ENCODE peak calls at places on chromosomes 5 and 9, in five cellular contexts. Y is mesenchymal stem cell, W is H9, F is mammary epithelial cell, C is heart left ventricle. N is an unnamed sample.

GRCh38 chr9:127449332-127449966 is 1.8 kb downstream of the RPL12 start:
- DNase-seq in C (no peak), Y (no peak), W (no peak), F (no peak), N (no peak)

GRCh38 chr9:6072442-6072841 is 57.0 kb upstream of the RANBP6 start:
- DNase-seq in Y (no peak), F (no peak), C (no peak), W (no peak), N (no peak)

GRCh38 chr5:21007781-21008180 is 1019.8 kb upstream of the CDH18 start:
- DNase-seq in C (no peak), F (no peak), Y (no peak), W (no peak), N (no peak)

GRCh38 chr9:89036862-89037261 is 45.6 kb downstream of the S1PR3 start:
- DNase-seq in F (no peak), C (no peak), W (no peak), Y (no peak), N (no peak)

GRCh38 chr9:105441761-105442160 is 6.1 kb upstream of the FSD1L start:
- DNase-seq in W (no peak), C (no peak), Y (no peak), F (no peak), N (no peak)

GRCh38 chr9:74379718-74380117 is 117.4 kb upstream of the RORB start:
- DNase-seq in C (no peak), F (peak), W (peak), Y (no peak), N (no peak)

GRCh38 chr5:127562252-127562651 is 44.8 kb downstream of the PRRC1 start:
- DNase-seq in C (peak), F (no peak), Y (peak), W (peak), N (no peak)

GRCh38 chr5:132813599-132814440 is 718 bp downstream of the SOWAHA start:
- DNase-seq in C (no peak), F (no peak), Y (peak), W (peak), N (no peak)

GRCh38 chr5:148205044-148205813 is 2.4 kb downstream of the SPINK6 start:
- DNase-seq in W (no peak), F (no peak), C (no peak), Y (no peak), N (no peak)

GRCh38 chr5:169914766-169915165 is 65.5 kb downstream of the INSYN2B start:
- DNase-seq in C (no peak), W (peak), Y (peak), F (peak), N (peak)

GRCh38 chr5:35162848-35163770 is 67.2 kb downstream of the PRLR start:
- DNase-seq in C (no peak), F (no peak), W (no peak), Y (no peak), N (no peak)

GRCh38 chr5:143224672-143225071 is 178.8 kb downstream of the NR3C1 start:
- DNase-seq in Y (no peak), C (no peak), W (no peak), F (no peak), N (no peak)

GRCh38 chr5:100890514-100891008 is 12.5 kb downstream of the ST8SIA4 start:
- DNase-seq in W (no peak), Y (peak), C (no peak), F (no peak), N (no peak)

GRCh38 chr9:7976167-7976755 is 176.7 kb upstream of the DMAC1 start:
- DNase-seq in Y (no peak), W (no peak), F (no peak), C (no peak), N (no peak)

GRCh38 chr5:153447534-153447933 is 42.9 kb upstream of the GRIA1 start:
- DNase-seq in W (no peak), F (no peak), Y (no peak), C (no peak), N (no peak)

GRCh38 chr9:126248680-126249079 is 77.9 kb upstream of the MVB12B start:
- DNase-seq in C (no peak), Y (peak), F (peak), W (no peak), N (peak)

GRCh38 chr5:26740182-26740581 is 298.2 kb downstream of the CDH9 start:
- DNase-seq in F (no peak), Y (no peak), C (no peak), W (no peak), N (no peak)

GRCh38 chr9:136429683-136430590 is 9.7 kb downstream of the INPP5E start:
- DNase-seq in W (no peak), F (no peak), Y (no peak), C (no peak), N (no peak)

GRCh38 chr9:9557804-9558334 is 1054.9 kb downstream of the PTPRD start:
- DNase-seq in C (no peak), Y (no peak), F (no peak), W (peak), N (peak)

GRCh38 chr5:149210229-149210628 is 61.4 kb upstream of the AFAP1L1 start:
- DNase-seq in F (no peak), Y (peak), C (no peak), W (no peak), N (peak)

GRCh38 chr5:92504346-92504745 is 1076.7 kb downstream of the NR2F1-AS1 start:
- DNase-seq in Y (no peak), W (no peak), F (peak), C (no peak), N (no peak)

GRCh38 chr5:53151713-53152458 is 42.3 kb upstream of the MOCS2 start:
- DNase-seq in C (no peak), W (no peak), F (peak), Y (peak), N (peak)

GRCh38 chr5:58764199-58764598 is 181.3 kb downstream of the RAB3C start:
- DNase-seq in F (peak), Y (no peak), W (no peak), C (no peak), N (no peak)

GRCh38 chr5:9337908-9338307 is 208.0 kb downstream of the SEMA5A start:
- DNase-seq in W (no peak), Y (peak), F (peak), C (no peak), N (peak)

GRCh38 chr9:94922691-94923107 is 196.2 kb downstream of the AOPEP start:
- DNase-seq in W (no peak), F (peak), C (no peak), Y (peak), N (no peak)

GRCh38 chr9:137813167-137813566 is 64.4 kb upstream of the CACNA1B start:
- DNase-seq in W (no peak), Y (no peak), C (no peak), F (no peak), N (no peak)

GRCh38 chr9:88084816-88085215 is 53.5 kb downstream of the SPATA31C2 start:
- DNase-seq in F (peak), C (no peak), Y (peak), W (no peak), N (no peak)

GRCh38 chr5:40429258-40430111 is 250.2 kb upstream of the PTGER4 start:
- DNase-seq in Y (peak), W (no peak), F (peak), C (peak), N (peak)

GRCh38 chr9:136551401-136552116 is 5.7 kb upstream of the NOTCH1 start:
- DNase-seq in Y (peak), W (peak), C (peak), F (peak), N (peak)

GRCh38 chr9:80320480-80320879 is 748.7 kb downstream of the TLE4 start:
- DNase-seq in F (no peak), C (no peak), Y (peak), W (no peak), N (peak)

GRCh38 chr5:106874531-106874930 is 796.2 kb downstream of the EFNA5 start:
- DNase-seq in Y (no peak), F (no peak), C (no peak), W (no peak), N (no peak)

GRCh38 chr9:85600675-85601263 is 141.0 kb downstream of the AGTPBP1 start:
- DNase-seq in W (peak), Y (no peak), F (no peak), C (peak), N (no peak)

GRCh38 chr5:172886396-172886932 is 52.4 kb downstream of the ERGIC1 start:
- DNase-seq in W (no peak), F (no peak), Y (no peak), C (no peak), N (no peak)
- H3K27ac ChIP-seq in W (no peak), F (no peak), Y (no peak), C (peak), N (peak)

DNA sequence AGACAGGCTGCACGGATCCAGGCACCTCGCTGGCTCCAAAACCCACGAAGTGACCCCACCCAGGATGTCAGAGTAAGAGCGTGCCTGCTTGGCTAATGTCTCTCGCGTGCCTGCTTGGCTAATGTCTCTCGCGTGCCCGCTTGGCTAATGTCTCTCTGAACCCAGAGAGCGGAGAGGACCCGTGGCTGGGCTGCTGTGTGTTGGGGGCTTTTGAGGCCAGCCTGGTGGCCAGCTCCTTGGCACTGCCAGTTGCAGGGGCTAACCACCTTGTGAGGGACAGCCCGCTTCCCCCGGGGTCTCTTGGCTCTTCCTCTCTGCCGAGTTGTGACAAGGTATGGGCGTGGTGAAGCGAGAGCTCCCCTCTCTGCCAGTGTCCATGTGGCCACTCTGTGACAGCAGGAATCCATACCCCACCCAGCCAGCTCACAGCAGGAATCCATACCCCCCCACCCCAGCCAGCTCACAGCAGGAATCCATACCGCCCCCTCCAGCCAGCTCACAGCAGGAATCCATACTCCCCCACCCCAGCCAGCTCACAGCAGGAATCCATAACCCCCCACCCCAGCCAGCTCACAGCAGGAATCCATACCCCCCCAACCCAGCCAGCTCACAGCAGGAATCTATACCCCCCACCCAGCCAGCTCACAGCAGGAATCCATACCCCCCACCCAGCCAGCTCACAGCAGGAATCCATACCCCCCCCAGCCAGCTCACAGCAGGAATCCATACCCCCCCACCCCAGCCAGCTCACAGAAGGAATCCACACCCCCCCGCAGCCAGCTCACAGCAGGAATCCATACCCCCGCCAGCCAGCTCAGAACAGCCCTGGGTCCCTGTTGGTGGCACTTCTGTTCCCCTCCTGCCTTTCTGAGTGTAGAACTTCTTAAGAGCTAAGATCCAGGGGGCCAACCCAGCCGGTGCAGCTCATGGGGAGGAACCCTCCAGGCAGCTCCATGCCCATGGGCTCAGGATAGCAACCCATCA is 8.5 kb upstream of the RXRA start:
- DNase-seq in Y (no peak), W (no peak), F (no peak), C (peak), N (no peak)
- H3K27ac ChIP-seq in Y (no peak), W (no peak), F (no peak), C (no peak), N (no peak)

DNA sequence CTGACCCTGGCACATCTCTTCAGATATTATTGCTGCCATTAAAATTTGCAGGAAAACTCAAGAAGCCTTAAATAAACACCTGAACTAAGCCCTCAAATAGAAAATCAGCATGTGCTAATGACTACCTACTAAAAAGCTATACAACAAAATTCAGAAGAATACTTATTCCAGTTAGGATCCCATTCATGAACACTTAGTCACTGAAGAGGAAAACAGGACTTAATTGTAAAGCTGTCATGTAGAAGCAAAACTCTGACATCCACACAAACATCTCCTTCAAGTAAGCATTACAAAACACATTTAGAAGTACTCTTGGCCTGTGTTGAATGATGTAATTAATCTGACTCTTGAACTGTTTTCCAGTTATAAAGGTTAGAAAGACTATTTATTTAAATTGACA is 19.9 kb downstream of the ELL2 start:
- DNase-seq in W (no peak), C (no peak), Y (peak), F (no peak), N (no peak)
- H3K27ac ChIP-seq in W (no peak), C (no peak), Y (no peak), F (no peak), N (no peak)

DNA sequence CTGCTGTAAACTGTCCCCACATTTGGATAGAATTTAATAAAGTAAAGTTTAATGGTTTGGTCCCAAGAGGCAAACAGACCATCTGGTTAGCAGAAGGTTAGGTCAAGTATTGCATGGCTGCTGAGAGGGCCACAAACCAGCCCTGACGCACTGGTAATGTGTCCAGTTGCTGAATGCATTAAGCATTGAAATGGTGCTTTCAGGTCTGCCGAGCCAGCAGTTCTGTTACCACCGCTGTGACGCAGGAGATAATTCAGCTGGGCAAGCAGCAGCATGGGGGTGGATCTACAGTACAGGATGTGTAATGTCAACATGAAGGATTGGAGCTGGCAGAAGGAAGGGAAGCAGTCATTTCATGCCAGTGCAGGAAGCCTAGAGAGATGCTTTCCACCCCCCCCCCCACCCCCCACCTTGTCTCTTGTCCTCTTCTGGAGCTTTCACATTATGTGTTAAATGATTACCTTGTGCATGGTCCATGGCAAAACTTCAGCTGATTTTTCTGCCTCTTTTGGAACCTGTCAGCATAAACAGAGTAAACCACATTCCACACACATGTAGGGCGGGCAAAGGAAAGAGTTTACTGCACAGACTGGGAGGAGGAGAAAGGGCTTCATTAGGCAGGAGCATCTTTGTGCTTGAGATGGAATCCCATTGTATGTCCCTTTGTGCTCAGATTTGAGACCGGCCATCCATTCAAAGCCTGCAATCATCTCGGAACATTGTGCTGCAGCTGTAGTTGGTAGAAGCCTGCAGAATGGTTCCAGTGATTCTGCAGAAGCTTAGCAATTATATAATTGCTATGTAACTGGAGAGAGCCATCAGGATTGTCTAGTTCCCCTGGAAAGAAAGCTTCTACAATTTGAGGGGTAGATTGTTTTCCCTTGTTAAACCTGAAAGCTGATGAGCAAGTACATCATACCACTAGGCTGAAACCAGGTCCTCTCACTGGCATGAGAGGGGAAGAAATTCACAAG is 16.3 kb downstream of the ZNF462 start:
- DNase-seq in W (no peak), C (peak), F (peak), Y (peak), N (peak)
- H3K27ac ChIP-seq in W (peak), C (peak), F (peak), Y (peak), N (peak)

GRCh38 chr9:93076792-93077128 is 18.3 kb downstream of the SUSD3 start:
- DNase-seq in C (no peak), W (no peak), F (no peak), Y (no peak), N (no peak)

GRCh38 chr9:93076101-93076791 is 17.7 kb downstream of the SUSD3 start:
- DNase-seq in W (no peak), F (no peak), Y (no peak), C (no peak), N (no peak)

GRCh38 chr9:93079371-93079770 is 16.6 kb upstream of the CARD19 start:
- DNase-seq in C (no peak), W (no peak), F (no peak), Y (no peak), N (no peak)

GRCh38 chr9:93077367-93077766 is 18.6 kb upstream of the CARD19 start:
- DNase-seq in F (no peak), Y (no peak), C (no peak), W (no peak), N (no peak)

GRCh38 chr9:93077811-93078210 is 18.2 kb upstream of the CARD19 start:
- DNase-seq in F (no peak), C (no peak), W (no peak), Y (no peak), N (no peak)
- H3K27ac ChIP-seq in F (no peak), C (no peak), W (no peak), Y (no peak), N (no peak)

DNA sequence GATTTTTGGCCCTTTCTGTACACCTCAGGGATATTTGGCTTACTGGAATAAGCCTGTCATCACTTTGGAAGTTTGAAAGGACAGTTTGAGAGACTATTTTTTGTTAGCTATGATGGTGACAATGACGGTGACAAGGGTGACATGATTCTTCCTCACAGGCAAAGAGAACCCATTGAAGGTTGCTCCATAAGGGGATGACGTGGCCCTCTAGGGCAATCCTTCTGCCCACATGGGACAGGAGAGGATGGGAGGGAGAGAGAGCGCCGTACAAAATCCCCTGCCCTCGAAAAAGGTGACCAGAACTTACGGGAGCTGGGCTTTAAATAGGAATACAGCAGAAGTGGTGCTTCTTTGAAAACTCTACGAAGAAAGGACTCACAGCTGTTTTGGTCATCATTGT is 22.6 kb downstream of the HRH2 start:
- DNase-seq in Y (no peak), F (no peak), C (no peak), W (no peak), N (no peak)
- H3K27ac ChIP-seq in Y (no peak), F (no peak), C (peak), W (no peak), N (no peak)

GRCh38 chr9:68779558-68780376 is 74.7 kb downstream of the PIP5K1B start:
- DNase-seq in F (peak), W (peak), Y (peak), C (peak), N (peak)
- H3K27ac ChIP-seq in F (peak), W (no peak), Y (peak), C (peak), N (peak)

DNA sequence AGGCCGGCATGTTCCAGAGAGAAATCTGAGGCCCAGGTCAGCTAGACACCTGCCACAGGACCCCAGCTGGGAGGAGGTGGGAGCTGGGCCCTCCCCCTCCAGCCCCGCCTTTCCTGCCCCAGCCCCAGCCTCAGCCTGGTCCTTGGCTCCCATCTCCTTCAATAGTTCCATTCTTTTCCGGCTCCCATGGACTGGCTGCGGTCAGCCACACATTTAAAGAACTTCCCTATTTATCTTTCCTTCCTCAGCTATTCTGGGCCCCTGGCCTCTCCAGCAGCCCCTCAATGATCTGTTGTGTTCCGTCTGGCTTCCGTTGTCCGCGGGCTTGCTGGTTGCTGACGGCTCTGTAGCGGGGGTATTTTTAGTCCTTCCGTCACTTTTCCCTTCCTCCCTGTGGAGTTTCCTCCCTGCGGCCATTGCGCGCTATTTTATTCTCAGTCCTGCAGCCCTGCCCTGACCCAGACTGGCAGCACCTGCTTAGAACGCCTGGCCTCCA is 73.8 kb downstream of the AMBP start:
- DNase-seq in F (no peak), W (peak), Y (no peak), C (peak), N (peak)
- H3K27ac ChIP-seq in F (no peak), W (no peak), Y (no peak), C (peak), N (peak)

GRCh38 chr9:109476781-109477268 is 21.3 kb downstream of the PTPN3 start:
- DNase-seq in F (peak), W (no peak), C (no peak), Y (no peak), N (no peak)
- H3K27ac ChIP-seq in F (peak), W (no peak), C (peak), Y (peak), N (no peak)

N was measured in brain microvascular endothelial cell.